ENCODE peak calls at places on chromosomes 4 and X, in six cellular contexts. P is testis, H is cardiac fibroblast, V is Right ventricle myocardium inferior, J is NCI-H2081, D is NCI-H1092 treated with DMSO at 0.1 percent for 48 hours. F is an unnamed sample.

GRCh38 chr4:8440491-8441311 is at the start of the genes ACOX3 and TRMT44:
- DNase-seq in V (peak; percentile 95), H (peak; percentile 95), D (peak; percentile 85), J (peak; percentile 94), P (peak; percentile 96), F (peak; percentile 92)

GRCh38 chr4:128228778-128229457 is 58.7 kb downstream of the PGRMC2 start:
- DNase-seq in V (no peak), D (peak; percentile 21), H (peak; percentile 31), P (no peak), J (no peak), F (peak; percentile 64)

GRCh38 chrX:7889680-7890079 is 37.5 kb downstream of the PNPLA4 start:
- DNase-seq in H (no peak), D (no peak), J (no peak), P (no peak), V (no peak), F (peak; percentile 19)

GRCh38 chr4:141570290-141570689 is 66.1 kb upstream of the IL15 start:
- DNase-seq in D (no peak), J (no peak), H (no peak), V (no peak), P (no peak), F (no peak)

GRCh38 chr4:142218726-142219125 is 582.3 kb downstream of the IL15 start:
- DNase-seq in J (no peak), H (no peak), P (no peak), D (no peak), V (no peak), F (no peak)

GRCh38 chrX:109760241-109760921 is 27.3 kb upstream of the ACSL4 start:
- DNase-seq in D (peak; percentile 21), J (peak; percentile 17), P (no peak), H (no peak), V (no peak), F (peak; percentile 37)

GRCh38 chr4:93183589-93183988 is 645.0 kb upstream of the ATOH1 start:
- DNase-seq in V (no peak), D (peak; percentile 88), P (no peak), J (peak; percentile 74), H (no peak), F (no peak)

GRCh38 chr4:82320351-82320750 is 53.4 kb downstream of the HNRNPD start:
- DNase-seq in D (no peak), P (no peak), H (no peak), J (no peak), V (no peak), F (no peak)

GRCh38 chrX:129663171-129663570 is 8.4 kb upstream of the APLN start:
- DNase-seq in D (no peak), H (peak; percentile 84), J (no peak), P (no peak), V (no peak), F (no peak)

GRCh38 chr4:7652451-7652871 is 217.7 kb upstream of the PSAPL1 start:
- DNase-seq in P (no peak), H (no peak), D (no peak), V (no peak), J (no peak), F (no peak)

GRCh38 chr4:99134586-99134985 is 9.5 kb downstream of the ADH4 start:
- DNase-seq in P (no peak), D (no peak), V (no peak), H (peak; percentile 16), J (no peak), F (no peak)

GRCh38 chr4:1900624-1901023 is 29.4 kb downstream of the NSD2 start:
- DNase-seq in P (no peak), D (no peak), V (no peak), H (no peak), J (no peak), F (no peak)

GRCh38 chr4:110059556-110060191 is 138.7 kb downstream of the ELOVL6 start:
- DNase-seq in P (no peak), J (no peak), D (no peak), V (no peak), H (peak; percentile 19), F (peak; percentile 15)

GRCh38 chrX:147226801-147227200 is 412.3 kb upstream of the CXorf51A start:
- DNase-seq in J (no peak), P (no peak), V (no peak), D (no peak), H (no peak), F (no peak)

GRCh38 chr4:158667651-158668198 is 4.0 kb downstream of the C4orf46 start:
- DNase-seq in P (no peak), D (no peak), J (no peak), H (peak; percentile 48), V (no peak), F (peak; percentile 51)